ENCODE peak calls at places on chromosomes 5 and 9, in eight cellular contexts. I, Y, W, R, N, X, E and A are unnamed samples.

GRCh38 chr5:56478062-56478461 is 244.9 kb upstream of the ANKRD55 start:
- DNase-seq in I (no peak), Y (no peak), W (no peak), R (no peak), N (no peak), X (no peak), E (no peak), A (no peak)

GRCh38 chr9:124590886-124591641 is 83.9 kb upstream of the NR5A1 start:
- DNase-seq in I (no peak), Y (no peak), W (no peak), R (no peak), N (no peak), X (no peak), E (no peak), A (no peak)

GRCh38 chr9:113403651-113404050 is 2.6 kb upstream of the ALAD start:
- DNase-seq in I (no peak), Y (no peak), W (no peak), R (no peak), N (no peak), X (no peak), E (no peak), A (no peak)

GRCh38 chr9:135224286-135224871 is 136.9 kb downstream of the OLFM1 start:
- DNase-seq in I (no peak), Y (no peak), W (no peak), R (no peak), N (no peak), X (no peak), E (no peak), A (no peak)

GRCh38 chr5:16049766-16050165 is 129.8 kb downstream of the MARCHF11 start:
- DNase-seq in I (no peak), Y (no peak), W (no peak), R (no peak), N (no peak), X (no peak), E (no peak), A (no peak)

GRCh38 chr5:157323107-157323706 is 57.3 kb downstream of the CYFIP2 start:
- DNase-seq in I (no peak), Y (no peak), W (no peak), R (no peak), N (no peak), X (no peak), E (no peak), A (no peak)

GRCh38 chr9:134475051-134475790 is 149.0 kb downstream of the RXRA start:
- DNase-seq in I (no peak), Y (no peak), W (no peak), R (peak; percentile 30), N (peak; percentile 34), X (peak; percentile 85), E (peak; percentile 55), A (peak; percentile 83)

GRCh38 chr9:91248707-91249106 is 113.0 kb downstream of the AUH start:
- DNase-seq in I (no peak), Y (no peak), W (no peak), R (no peak), N (no peak), X (no peak), E (no peak), A (no peak)

GRCh38 chr5:55773057-55773456 is 35.2 kb downstream of the DDX4 start:
- DNase-seq in I (no peak), Y (no peak), W (no peak), R (peak; percentile 50), N (no peak), X (no peak), E (no peak), A (no peak)

GRCh38 chr5:38780950-38781349 is 64.9 kb upstream of the OSMR start:
- DNase-seq in I (no peak), Y (peak; percentile 3), W (no peak), R (peak; percentile 39), N (peak; percentile 56), X (peak; percentile 81), E (no peak), A (peak; percentile 70)

GRCh38 chr5:63262191-63262981 is 683.8 kb downstream of the LRRC70 start:
- DNase-seq in I (no peak), Y (peak; percentile 34), W (no peak), R (peak; percentile 11), N (no peak), X (no peak), E (no peak), A (no peak)

GRCh38 chr9:6943293-6943692 is 185.5 kb downstream of the KDM4C start:
- DNase-seq in I (no peak), Y (no peak), W (no peak), R (no peak), N (no peak), X (no peak), E (no peak), A (no peak)

GRCh38 chr5:116289276-116289675 is 204.5 kb downstream of the COMMD10 start:
- DNase-seq in I (no peak), Y (no peak), W (no peak), R (no peak), N (no peak), X (no peak), E (no peak), A (no peak)

GRCh38 chr5:94884294-94884693 is 265.8 kb downstream of the SLF1 start:
- DNase-seq in I (peak; percentile 43), Y (no peak), W (no peak), R (no peak), N (peak; percentile 8), X (peak; percentile 49), E (no peak), A (no peak)

GRCh38 chr9:126299706-126300276 is 26.8 kb upstream of the MVB12B start:
- DNase-seq in I (no peak), Y (no peak), W (no peak), R (no peak), N (no peak), X (no peak), E (no peak), A (no peak)

GRCh38 chr9:114950761-114951160 is 20.4 kb upstream of the TNFSF8 start:
- DNase-seq in I (no peak), Y (no peak), W (no peak), R (no peak), N (no peak), X (no peak), E (no peak), A (no peak)

GRCh38 chr9:100637787-100638186 is 59.9 kb downstream of the CAVIN4 start:
- DNase-seq in I (peak; percentile 37), Y (no peak), W (no peak), R (peak; percentile 20), N (peak; percentile 10), X (no peak), E (no peak), A (no peak)

GRCh38 chr5:176812269-176813259 is 2.2 kb downstream of the UNC5A start:
- DNase-seq in I (peak; percentile 73), Y (no peak), W (peak; percentile 39), R (peak; percentile 49), N (peak; percentile 82), X (no peak), E (peak; percentile 58), A (no peak)

GRCh38 chr5:5372511-5372910 is 50.0 kb upstream of the ICE1 start:
- DNase-seq in I (no peak), Y (no peak), W (no peak), R (no peak), N (no peak), X (no peak), E (no peak), A (no peak)

GRCh38 chr5:81631124-81631523 is 119.8 kb downstream of the SSBP2 start:
- DNase-seq in I (no peak), Y (no peak), W (no peak), R (no peak), N (no peak), X (no peak), E (no peak), A (no peak)

GRCh38 chr9:26746357-26747072 is 146.1 kb downstream of the CAAP1 start:
- DNase-seq in I (no peak), Y (peak; percentile 63), W (no peak), R (peak; percentile 71), N (no peak), X (no peak), E (no peak), A (no peak)

GRCh38 chr5:139461698-139462097 is 845 bp downstream of the ECSCR start:
- DNase-seq in I (no peak), Y (peak; percentile 27), W (no peak), R (no peak), N (no peak), X (peak; percentile 54), E (no peak), A (peak; percentile 48)

GRCh38 chr5:160492565-160492964 is 70.9 kb downstream of the PTTG1 start:
- DNase-seq in I (no peak), Y (no peak), W (no peak), R (no peak), N (no peak), X (no peak), E (no peak), A (no peak)

GRCh38 chr5:37517686-37518085 is 138.6 kb downstream of the WDR70 start:
- DNase-seq in I (no peak), Y (no peak), W (no peak), R (no peak), N (no peak), X (no peak), E (no peak), A (no peak)

GRCh38 chr5:13930721-13931246 is 13.7 kb downstream of the DNAH5 start:
- DNase-seq in I (no peak), Y (no peak), W (peak; percentile 90), R (no peak), N (no peak), X (no peak), E (no peak), A (no peak)

GRCh38 chr9:131495726-131496292 is 6.9 kb upstream of the POMT1 start:
- DNase-seq in I (no peak), Y (no peak), W (no peak), R (no peak), N (no peak), X (no peak), E (no peak), A (no peak)

GRCh38 chr5:11791777-11792176 is 112.5 kb downstream of the CTNND2 start:
- DNase-seq in I (no peak), Y (no peak), W (no peak), R (no peak), N (no peak), X (no peak), E (no peak), A (no peak)

GRCh38 chr9:109557481-109557880 is 59.4 kb upstream of the PTPN3 start:
- DNase-seq in I (no peak), Y (no peak), W (no peak), R (no peak), N (no peak), X (no peak), E (no peak), A (no peak)